ENCODE peak calls at places on chromosomes 4 and X, in five cellular contexts. R, H, V, N and L are unnamed samples.

GRCh38 chr4:53004497-53005148 is 142.5 kb downstream of the RASL11B start:
- DNase-seq in V (no peak), N (no peak), H (no peak), R (no peak), L (no peak)

GRCh38 chrX:94662665-94663064 is 988.7 kb downstream of the FAM133A start:
- DNase-seq in V (no peak), H (no peak), R (no peak), N (no peak), L (no peak)

GRCh38 chr4:38782452-38783108 is at the start of gene TLR10:
- DNase-seq in H (peak; percentile 48), V (no peak), R (no peak), N (peak; percentile 52), L (peak; percentile 36)

GRCh38 chr4:86453044-86453501 is 93.2 kb upstream of the MAPK10 start:
- DNase-seq in H (peak; percentile 40), N (no peak), V (peak; percentile 62), R (no peak), L (no peak)

GRCh38 chrX:38086451-38087215 is 80.3 kb downstream of the SYTL5 start:
- DNase-seq in H (no peak), N (no peak), V (no peak), R (no peak), L (no peak)

GRCh38 chr4:103150677-103151076 is 47.5 kb downstream of the CENPE start:
- DNase-seq in N (no peak), R (no peak), H (no peak), V (no peak), L (no peak)

GRCh38 chrX:103187953-103188475 is 26.9 kb upstream of the BEX4 start:
- DNase-seq in R (no peak), H (no peak), N (no peak), V (no peak), L (no peak)

GRCh38 chr4:88211473-88212252 is 53.2 kb upstream of the ABCG2 start:
- DNase-seq in R (no peak), H (peak; percentile 56), N (peak; percentile 70), V (no peak), L (peak; percentile 38)

GRCh38 chrX:54173791-54174190 is 9.3 kb downstream of the FAM120C start:
- DNase-seq in R (no peak), H (no peak), V (no peak), N (no peak), L (no peak)

GRCh38 chr4:151197258-151197657 is 79.7 kb upstream of the PRSS48 start:
- DNase-seq in N (no peak), H (no peak), R (no peak), V (no peak), L (no peak)

GRCh38 chrX:40922307-40922706 is 162.9 kb upstream of the USP9X start:
- DNase-seq in H (no peak), N (no peak), R (no peak), V (no peak), L (no peak)